ENCODE peak calls at places on chromosomes 11 and 22, in eight cellular contexts. One of them, this sample, is unnamed.

GRCh38 chr11:69926376-69927050 is 107.3 kb upstream of the FGF3 start:
- DNase-seq in esophagus muscularis mucosa: no peak
- DNase-seq in ovary: no peak
- DNase-seq in suprapubic skin: no peak
- DNase-seq in transverse colon: no peak
- DNase-seq in GM12878: no peak
- DNase-seq in sigmoid colon: peak; percentile 52
- DNase-seq in stomach: no peak
- DNase-seq in this sample: no peak

GRCh38 chr11:38191101-38191500 is 1593.1 kb upstream of the RAG2 start:
- DNase-seq in GM12878: no peak
- DNase-seq in ovary: no peak
- DNase-seq in stomach: no peak
- DNase-seq in esophagus muscularis mucosa: no peak
- DNase-seq in sigmoid colon: no peak
- DNase-seq in transverse colon: no peak
- DNase-seq in suprapubic skin: no peak
- DNase-seq in this sample: no peak

GRCh38 chr11:7079545-7080135 is 9.2 kb upstream of the RBMXL2 start:
- DNase-seq in ovary: no peak
- DNase-seq in suprapubic skin: no peak
- DNase-seq in esophagus muscularis mucosa: no peak
- DNase-seq in stomach: no peak
- DNase-seq in GM12878: no peak
- DNase-seq in transverse colon: no peak
- DNase-seq in sigmoid colon: no peak
- DNase-seq in this sample: no peak

GRCh38 chr11:14213006-14213405 is 146.0 kb downstream of the RRAS2 start:
- DNase-seq in sigmoid colon: no peak
- DNase-seq in esophagus muscularis mucosa: no peak
- DNase-seq in stomach: no peak
- DNase-seq in GM12878: no peak
- DNase-seq in transverse colon: no peak
- DNase-seq in ovary: no peak
- DNase-seq in suprapubic skin: no peak
- DNase-seq in this sample: no peak

GRCh38 chr22:47793304-47794101 is 1031.1 kb downstream of the TBC1D22A start:
- DNase-seq in stomach: no peak
- DNase-seq in suprapubic skin: no peak
- DNase-seq in transverse colon: no peak
- DNase-seq in sigmoid colon: no peak
- DNase-seq in esophagus muscularis mucosa: peak; percentile 90
- DNase-seq in GM12878: no peak
- DNase-seq in ovary: no peak
- DNase-seq in this sample: no peak

GRCh38 chr11:39630365-39630764 is 1829.1 kb downstream of the LRRC4C start:
- DNase-seq in ovary: no peak
- DNase-seq in suprapubic skin: no peak
- DNase-seq in stomach: no peak
- DNase-seq in transverse colon: no peak
- DNase-seq in GM12878: no peak
- DNase-seq in esophagus muscularis mucosa: no peak
- DNase-seq in sigmoid colon: no peak
- DNase-seq in this sample: no peak

GRCh38 chr11:125871391-125872137 is 15.9 kb upstream of the HYLS1 start:
- DNase-seq in GM12878: no peak
- DNase-seq in sigmoid colon: no peak
- DNase-seq in transverse colon: no peak
- DNase-seq in suprapubic skin: no peak
- DNase-seq in stomach: peak; percentile 37
- DNase-seq in esophagus muscularis mucosa: no peak
- DNase-seq in ovary: no peak
- DNase-seq in this sample: no peak

GRCh38 chr11:13008625-13009475 is at the start of gene RASSF10:
- DNase-seq in sigmoid colon: peak; percentile 63
- DNase-seq in suprapubic skin: no peak
- DNase-seq in stomach: peak; percentile 94
- DNase-seq in ovary: peak; percentile 23
- DNase-seq in GM12878: no peak
- DNase-seq in esophagus muscularis mucosa: no peak
- DNase-seq in transverse colon: peak; percentile 85
- DNase-seq in this sample: no peak

GRCh38 chr22:31610611-31611010 is 51.4 kb downstream of the PISD start:
- DNase-seq in ovary: peak; percentile 21
- DNase-seq in suprapubic skin: no peak
- DNase-seq in GM12878: no peak
- DNase-seq in transverse colon: no peak
- DNase-seq in esophagus muscularis mucosa: no peak
- DNase-seq in stomach: no peak
- DNase-seq in sigmoid colon: no peak
- DNase-seq in this sample: no peak

GRCh38 chr11:42311504-42311903 is 852.1 kb upstream of the LRRC4C start:
- DNase-seq in esophagus muscularis mucosa: no peak
- DNase-seq in GM12878: no peak
- DNase-seq in stomach: no peak
- DNase-seq in sigmoid colon: no peak
- DNase-seq in transverse colon: no peak
- DNase-seq in ovary: no peak
- DNase-seq in suprapubic skin: no peak
- DNase-seq in this sample: no peak

GRCh38 chr11:44793350-44794090 is 66.8 kb downstream of the TSPAN18 start:
- DNase-seq in transverse colon: no peak
- DNase-seq in esophagus muscularis mucosa: no peak
- DNase-seq in suprapubic skin: no peak
- DNase-seq in ovary: no peak
- DNase-seq in sigmoid colon: no peak
- DNase-seq in stomach: no peak
- DNase-seq in GM12878: no peak
- DNase-seq in this sample: no peak

GRCh38 chr11:125591659-125592304 is 870 bp upstream of the STT3A start:
- DNase-seq in esophagus muscularis mucosa: no peak
- DNase-seq in GM12878: no peak
- DNase-seq in ovary: peak; percentile 63
- DNase-seq in sigmoid colon: peak; percentile 78
- DNase-seq in stomach: peak; percentile 37
- DNase-seq in suprapubic skin: no peak
- DNase-seq in transverse colon: peak; percentile 37
- DNase-seq in this sample: no peak

GRCh38 chr22:24901448-24901847 is 45.0 kb downstream of the LHFPL7 start:
- DNase-seq in suprapubic skin: no peak
- DNase-seq in GM12878: no peak
- DNase-seq in esophagus muscularis mucosa: no peak
- DNase-seq in sigmoid colon: no peak
- DNase-seq in ovary: no peak
- DNase-seq in transverse colon: no peak
- DNase-seq in stomach: no peak
- DNase-seq in this sample: no peak

GRCh38 chr11:115982666-115983065 is 478.5 kb upstream of the CADM1 start:
- DNase-seq in stomach: no peak
- DNase-seq in esophagus muscularis mucosa: peak; percentile 88
- DNase-seq in transverse colon: no peak
- DNase-seq in sigmoid colon: no peak
- DNase-seq in GM12878: no peak
- DNase-seq in suprapubic skin: no peak
- DNase-seq in ovary: no peak
- DNase-seq in this sample: no peak

GRCh38 chr11:1541474-1542204 is 30.4 kb downstream of the DUSP8 start:
- DNase-seq in stomach: no peak
- DNase-seq in esophagus muscularis mucosa: no peak
- DNase-seq in ovary: no peak
- DNase-seq in sigmoid colon: no peak
- DNase-seq in transverse colon: no peak
- DNase-seq in GM12878: no peak
- DNase-seq in suprapubic skin: no peak
- DNase-seq in this sample: no peak

GRCh38 chr22:36419177-36419911 is 31.6 kb upstream of the MYH9 start:
- DNase-seq in transverse colon: peak; percentile 67
- DNase-seq in ovary: peak; percentile 71
- DNase-seq in esophagus muscularis mucosa: no peak
- DNase-seq in GM12878: no peak
- DNase-seq in stomach: no peak
- DNase-seq in sigmoid colon: peak; percentile 81
- DNase-seq in suprapubic skin: no peak
- DNase-seq in this sample: peak; percentile 38

GRCh38 chr22:44870021-44870420 is 117.6 kb downstream of the ARHGAP8 start:
- DNase-seq in GM12878: no peak
- DNase-seq in sigmoid colon: no peak
- DNase-seq in transverse colon: no peak
- DNase-seq in stomach: no peak
- DNase-seq in esophagus muscularis mucosa: no peak
- DNase-seq in suprapubic skin: no peak
- DNase-seq in ovary: no peak
- DNase-seq in this sample: no peak

GRCh38 chr11:115958089-115959000 is 454.1 kb upstream of the CADM1 start:
- DNase-seq in ovary: no peak
- DNase-seq in esophagus muscularis mucosa: no peak
- DNase-seq in stomach: no peak
- DNase-seq in transverse colon: no peak
- DNase-seq in suprapubic skin: no peak
- DNase-seq in GM12878: no peak
- DNase-seq in sigmoid colon: no peak
- DNase-seq in this sample: no peak

GRCh38 chr11:121551463-121551862 is 98.7 kb upstream of the SORL1-AS1 start:
- DNase-seq in stomach: no peak
- DNase-seq in sigmoid colon: no peak
- DNase-seq in GM12878: no peak
- DNase-seq in transverse colon: no peak
- DNase-seq in ovary: no peak
- DNase-seq in esophagus muscularis mucosa: peak; percentile 50
- DNase-seq in suprapubic skin: no peak
- DNase-seq in this sample: no peak

DNA sequence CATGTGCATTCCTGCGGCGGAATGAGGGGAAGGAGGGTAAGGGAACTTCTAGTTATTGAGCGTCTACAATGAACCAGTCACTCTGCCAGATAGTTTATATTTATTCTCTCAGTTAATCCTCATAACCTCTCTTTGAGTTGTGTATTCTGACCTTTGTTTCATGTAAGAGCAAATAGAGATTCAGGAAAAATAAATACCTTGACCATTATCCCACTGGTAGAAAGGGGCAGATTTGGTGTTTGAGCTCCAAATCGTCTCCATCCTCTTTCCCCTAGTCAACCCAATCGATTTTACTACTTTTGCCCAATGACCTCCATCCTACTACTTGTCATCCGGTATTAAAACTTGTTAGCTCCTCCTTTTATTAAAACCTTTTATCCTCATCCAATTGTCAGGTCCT is 157.1 kb upstream of the SESN3 start:
- DNase-seq in transverse colon: no peak
- DNase-seq in suprapubic skin: no peak
- DNase-seq in stomach: no peak
- DNase-seq in sigmoid colon: no peak
- DNase-seq in esophagus muscularis mucosa: no peak
- DNase-seq in GM12878: no peak
- DNase-seq in ovary: no peak
- DNase-seq in this sample: no peak
- TF ChIP-seq CTCF in transverse colon: no peak
- TF ChIP-seq CTCF in suprapubic skin: no peak
- TF ChIP-seq CTCF in stomach: no peak
- TF ChIP-seq CTCF in sigmoid colon: no peak
- TF ChIP-seq CTCF in esophagus muscularis mucosa: no peak
- TF ChIP-seq CTCF in GM12878: no peak
- TF ChIP-seq CTCF in ovary: no peak
- TF ChIP-seq CTCF in this sample: no peak

GRCh38 chr11:367956-368413 is 1.3 kb upstream of the B4GALNT4 start:
- DNase-seq in ovary: no peak
- DNase-seq in stomach: no peak
- DNase-seq in transverse colon: no peak
- DNase-seq in sigmoid colon: no peak
- DNase-seq in GM12878: no peak
- DNase-seq in suprapubic skin: no peak
- DNase-seq in esophagus muscularis mucosa: no peak
- DNase-seq in this sample: no peak
- TF ChIP-seq EP300 in ovary: no peak
- TF ChIP-seq EP300 in stomach: no peak
- TF ChIP-seq EP300 in transverse colon: no peak
- TF ChIP-seq EP300 in sigmoid colon: no peak
- TF ChIP-seq EP300 in GM12878: no peak
- TF ChIP-seq EP300 in suprapubic skin: no peak
- TF ChIP-seq EP300 in esophagus muscularis mucosa: no peak
- TF ChIP-seq EP300 in this sample: no peak

DNA sequence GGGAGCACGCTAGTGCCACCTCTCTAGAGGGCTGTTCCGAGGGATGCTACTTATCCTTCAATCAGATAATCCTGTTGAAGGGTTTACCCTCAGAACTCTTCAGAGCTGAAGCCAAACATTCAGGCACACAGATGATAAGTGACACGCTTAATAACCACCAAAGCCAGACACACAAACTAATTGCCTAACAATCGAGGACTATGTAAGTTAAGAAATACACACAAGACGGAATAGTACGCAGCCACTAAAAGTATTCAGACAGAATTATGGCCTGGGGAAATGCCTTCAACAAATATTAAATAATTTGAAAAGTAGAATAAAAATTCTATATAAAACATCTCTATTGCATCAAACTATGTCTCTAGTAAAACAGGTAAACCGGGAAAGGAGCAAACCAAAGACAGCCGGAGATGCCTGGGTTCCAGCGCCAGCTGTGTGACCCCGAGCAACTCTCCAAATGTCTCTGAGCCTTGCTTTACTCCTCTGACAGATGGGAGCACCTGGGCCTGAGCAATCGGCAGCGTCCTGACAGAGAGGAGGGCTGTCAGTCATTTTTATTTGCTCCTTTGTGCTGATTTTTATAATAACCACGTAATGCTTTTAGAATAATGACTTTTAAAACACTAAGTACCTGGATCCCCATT is 11.3 kb downstream of the LRFN4 start:
- DNase-seq in GM12878: no peak
- DNase-seq in suprapubic skin: no peak
- DNase-seq in stomach: no peak
- DNase-seq in esophagus muscularis mucosa: no peak
- DNase-seq in sigmoid colon: no peak
- DNase-seq in transverse colon: no peak
- DNase-seq in ovary: no peak
- DNase-seq in this sample: no peak
- H3K36me3 ChIP-seq in GM12878: no peaks in the 10 kb centered on the region
- H3K36me3 ChIP-seq in suprapubic skin: peaks cover 14% of the 10 kb centered on the region
- H3K36me3 ChIP-seq in stomach: peaks cover 41% of the 10 kb centered on the region
- H3K36me3 ChIP-seq in esophagus muscularis mucosa: peaks cover 38% of the 10 kb centered on the region
- H3K36me3 ChIP-seq in sigmoid colon: no peaks in the 10 kb centered on the region
- H3K36me3 ChIP-seq in transverse colon: no peaks in the 10 kb centered on the region
- H3K36me3 ChIP-seq in ovary: no peaks in the 10 kb centered on the region
- H3K36me3 ChIP-seq in this sample: no peaks in the 10 kb centered on the region

DNA sequence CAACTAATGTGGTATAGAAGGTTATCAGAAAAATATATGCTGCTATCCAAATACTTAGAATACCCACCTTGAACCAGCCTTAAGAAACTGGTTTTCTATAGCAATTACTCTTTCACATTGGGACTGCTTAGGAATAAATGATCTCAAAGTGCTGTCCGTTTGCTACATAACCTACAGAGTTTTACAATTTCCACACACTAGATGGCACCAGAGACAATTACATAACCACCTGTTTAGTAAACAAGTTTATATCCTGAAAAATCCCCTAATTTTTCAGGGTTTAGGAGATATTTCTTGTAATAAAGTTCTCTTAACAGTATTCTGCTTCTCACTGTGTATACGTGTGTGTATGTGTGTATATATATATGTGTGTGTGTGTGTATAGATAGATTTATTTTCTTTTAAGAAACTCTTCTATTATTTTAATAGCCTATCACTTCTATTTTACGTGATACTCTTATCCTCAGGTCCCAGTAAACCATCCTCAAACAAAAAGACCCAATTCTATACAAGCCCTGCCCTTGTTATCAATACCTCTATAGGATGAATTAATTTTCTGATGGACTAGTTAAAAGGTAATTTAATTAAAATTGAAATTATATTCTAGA is 6.7 kb upstream of the OR5I1 start:
- DNase-seq in ovary: no peak
- DNase-seq in suprapubic skin: no peak
- DNase-seq in GM12878: no peak
- DNase-seq in stomach: no peak
- DNase-seq in esophagus muscularis mucosa: no peak
- DNase-seq in transverse colon: no peak
- DNase-seq in sigmoid colon: no peak
- DNase-seq in this sample: peak; percentile 32
- TF ChIP-seq CTCF in ovary: no peak
- TF ChIP-seq CTCF in suprapubic skin: peak; percentile 8
- TF ChIP-seq CTCF in GM12878: peak; percentile 37
- TF ChIP-seq CTCF in stomach: no peak
- TF ChIP-seq CTCF in esophagus muscularis mucosa: no peak
- TF ChIP-seq CTCF in transverse colon: peak; percentile 32
- TF ChIP-seq CTCF in sigmoid colon: no peak
- TF ChIP-seq CTCF in this sample: peak; percentile 31

This sample was measured in tibial nerve.